ENCODE peak calls at places on chromosomes 6 and 20, in five cellular contexts. T, B, O, L and M are unnamed samples.

GRCh38 chr6:19715166-19715558 is 122.0 kb upstream of the ID4 start:
- DNase-seq in O (no peak), T (no peak), B (no peak), L (no peak), M (no peak)

GRCh38 chr6:89198235-89198634 is 18.9 kb downstream of the GABRR1 start:
- DNase-seq in T (no peak), O (no peak), B (no peak), L (no peak), M (no peak)

GRCh38 chr6:132122176-132122575 is 171.0 kb upstream of the CCN2 start:
- DNase-seq in T (no peak), O (no peak), L (no peak), B (no peak), M (no peak)

GRCh38 chr6:1044040-1044836 is 267.7 kb upstream of the FOXQ1 start:
- DNase-seq in L (no peak), O (no peak), B (no peak), T (no peak), M (no peak)

GRCh38 chr20:59074456-59074855 is 31.9 kb upstream of the PRELID3B start:
- DNase-seq in O (no peak), T (no peak), L (no peak), B (no peak), M (no peak)

GRCh38 chr6:87104657-87105056 is 9.8 kb upstream of the CGA start:
- DNase-seq in L (no peak), T (no peak), B (no peak), O (no peak), M (no peak)

GRCh38 chr6:47149070-47149469 is 106.9 kb upstream of the ADGRF1 start:
- DNase-seq in L (no peak), B (no peak), O (no peak), T (no peak), M (no peak)

GRCh38 chr6:140480852-140481251 is 1106.4 kb upstream of the CITED2 start:
- DNase-seq in B (no peak), O (peak), L (no peak), T (no peak), M (peak)

GRCh38 chr20:13649548-13649947 is 10.8 kb upstream of the TASP1 start:
- DNase-seq in L (no peak), B (no peak), O (peak), T (no peak), M (no peak)

GRCh38 chr6:134482585-134483346 is 164.9 kb upstream of the SGK1 start:
- DNase-seq in L (no peak), T (no peak), O (no peak), B (no peak), M (no peak)

GRCh38 chr6:43924222-43924702 is 154.3 kb downstream of the VEGFA start:
- DNase-seq in T (peak), B (no peak), O (no peak), L (no peak), M (no peak)

GRCh38 chr20:58907481-58908137 is 55.1 kb downstream of the GNAS start:
- DNase-seq in L (peak), T (no peak), B (peak), O (peak), M (peak)

GRCh38 chr6:151143337-151143736 is 96.4 kb upstream of the AKAP12 start:
- DNase-seq in O (no peak), L (no peak), B (no peak), T (no peak), M (no peak)

GRCh38 chr20:46850416-46850815 is 44.2 kb upstream of the EYA2 start:
- DNase-seq in O (no peak), B (no peak), L (no peak), T (no peak), M (no peak)

GRCh38 chr6:12313311-12313991 is 23.3 kb downstream of the EDN1 start:
- DNase-seq in B (no peak), T (no peak), L (no peak), O (no peak), M (no peak)

GRCh38 chr20:23331951-23332350 is 18.6 kb upstream of the NXT1 start:
- DNase-seq in B (no peak), L (no peak), O (no peak), T (no peak), M (no peak)

GRCh38 chr6:136510782-136511181 is 39.4 kb downstream of the MAP7 start:
- DNase-seq in B (no peak), O (no peak), L (no peak), T (no peak), M (no peak)

GRCh38 chr6:4466769-4467480 is 309.3 kb upstream of the CDYL start:
- DNase-seq in O (no peak), B (no peak), L (no peak), T (no peak), M (no peak)

GRCh38 chr20:39775110-39775509 is 813.0 kb downstream of the DHX35 start:
- DNase-seq in O (peak), L (no peak), B (peak), T (no peak), M (peak)

GRCh38 chr6:54053893-54054391 is 57.3 kb upstream of the MLIP start:
- DNase-seq in B (peak), O (peak), T (no peak), L (peak), M (peak)

GRCh38 chr6:25359191-25359861 is 80.2 kb downstream of the CARMIL1 start:
- DNase-seq in O (peak), L (peak), T (no peak), B (peak), M (peak)

GRCh38 chr20:25566821-25567220 is 18.5 kb downstream of the NINL start:
- DNase-seq in T (no peak), L (no peak), B (no peak), O (no peak), M (no peak)

GRCh38 chr20:31517373-31517772 is 3.1 kb downstream of the HM13 start:
- DNase-seq in T (no peak), B (no peak), L (peak), O (peak), M (peak)

GRCh38 chr6:159727717-159728440 is 573 bp downstream of the WTAP start:
- DNase-seq in L (peak), O (no peak), B (no peak), T (no peak), M (no peak)

GRCh38 chr20:63567382-63568169 is 6.5 kb downstream of the HELZ2 start:
- DNase-seq in T (no peak), B (no peak), L (no peak), O (no peak), M (no peak)

GRCh38 chr20:25076731-25077609 is 5.0 kb downstream of the VSX1 start:
- DNase-seq in O (no peak), T (no peak), L (peak), B (no peak), M (no peak)

GRCh38 chr20:14902432-14903089 is 565.1 kb upstream of the FLRT3 start:
- DNase-seq in L (no peak), T (no peak), O (no peak), B (no peak), M (no peak)

GRCh38 chr6:11194399-11195274 is 37.8 kb downstream of the NEDD9 start:
- DNase-seq in B (no peak), T (no peak), O (no peak), L (no peak), M (peak)